ENCODE peak calls at places on chromosomes 7 and 10, in seven cellular contexts. K is IMR-90, Z is A549, H is Panc1, V is heart right ventricle, M is psoas muscle, P is right cardiac atrium. D is an unnamed sample.

GRCh38 chr10:127906548-127907377 is at the start of gene PTPRE:
- DNase-seq in H (no peak), P (peak), K (peak), V (peak), Z (peak), M (peak), D (peak)

GRCh38 chr10:107727762-107728317 is 563.3 kb upstream of the SORCS1 start:
- DNase-seq in V (no peak), K (peak), H (no peak), Z (no peak), P (no peak), M (no peak), D (no peak)

GRCh38 chr10:74165530-74165901 is 14.5 kb downstream of the ADK start:
- DNase-seq in M (no peak), H (no peak), V (no peak), Z (no peak), K (peak), P (no peak), D (no peak)

GRCh38 chr7:8105449-8106095 is 137.0 kb downstream of the GLCCI1 start:
- DNase-seq in Z (no peak), M (no peak), K (no peak), P (no peak), V (no peak), H (no peak), D (no peak)

GRCh38 chr10:97053285-97053684 is 132.5 kb downstream of the SLIT1 start:
- DNase-seq in M (no peak), H (no peak), K (no peak), Z (no peak), P (no peak), V (no peak), D (no peak)

GRCh38 chr7:151752816-151753600 is 123.9 kb downstream of the PRKAG2 start:
- DNase-seq in P (no peak), H (no peak), Z (no peak), K (peak), V (no peak), M (no peak), D (no peak)

GRCh38 chr7:36852017-36852416 is 127.7 kb upstream of the AOAH start:
- DNase-seq in H (no peak), P (no peak), M (no peak), V (no peak), K (no peak), Z (no peak), D (no peak)

GRCh38 chr10:61835069-61835908 is 66.2 kb upstream of the ARID5B start:
- DNase-seq in P (no peak), V (no peak), K (peak), H (no peak), Z (peak), M (no peak), D (no peak)

GRCh38 chr7:31122649-31123058 is 70.5 kb downstream of the ADCYAP1R1 start:
- DNase-seq in M (peak), V (peak), H (peak), P (peak), Z (peak), K (peak), D (peak)

GRCh38 chr7:158252081-158252836 is 335.4 kb downstream of the PTPRN2 start:
- DNase-seq in M (no peak), P (no peak), V (no peak), Z (no peak), K (no peak), H (no peak), D (no peak)

GRCh38 chr10:12144538-12144937 is 15.1 kb downstream of the SEC61A2 start:
- DNase-seq in H (no peak), M (no peak), V (no peak), K (no peak), P (no peak), Z (no peak), D (no peak)

GRCh38 chr7:29946428-29947186 is 43.0 kb downstream of the SCRN1 start:
- DNase-seq in H (no peak), M (no peak), K (no peak), Z (peak), V (no peak), P (peak), D (no peak)

GRCh38 chr10:108970016-108970415 is 953.3 kb downstream of the XPNPEP1 start:
- DNase-seq in Z (no peak), M (no peak), H (no peak), P (no peak), V (no peak), K (peak), D (no peak)

GRCh38 chr7:4131043-4131442 is 551.1 kb upstream of the FOXK1 start:
- DNase-seq in H (no peak), K (no peak), Z (no peak), V (no peak), M (no peak), P (no peak), D (no peak)

GRCh38 chr10:99945286-99945685 is 64.5 kb downstream of the DNMBP start:
- DNase-seq in M (peak), K (peak), P (no peak), V (no peak), Z (peak), H (no peak), D (peak)

GRCh38 chr7:112023282-112023681 is 182.9 kb downstream of the DOCK4 start:
- DNase-seq in M (no peak), P (no peak), Z (no peak), K (no peak), H (no peak), V (no peak), D (no peak)

GRCh38 chr7:46909601-46910051 is 672.3 kb downstream of the TNS3 start:
- DNase-seq in K (peak), P (no peak), Z (no peak), H (no peak), V (no peak), M (no peak), D (no peak)

GRCh38 chr7:142562688-142563087 is 186.6 kb upstream of the PRSS1 start:
- DNase-seq in M (no peak), H (no peak), P (no peak), K (no peak), Z (no peak), V (no peak), D (no peak)

GRCh38 chr10:114650831-114651230 is 7.2 kb downstream of the ABLIM1 start:
- DNase-seq in Z (no peak), P (no peak), V (no peak), H (no peak), K (no peak), M (no peak), D (no peak)

GRCh38 chr10:122310311-122311050 is 39.4 kb downstream of the BTBD16 start:
- DNase-seq in M (no peak), V (no peak), H (no peak), K (no peak), Z (peak), P (no peak), D (no peak)

GRCh38 chr7:54615-55014 is 137.8 kb upstream of the FAM20C start:
- DNase-seq in V (no peak), Z (no peak), M (no peak), K (no peak), H (no peak), P (no peak), D (no peak)

GRCh38 chr7:95886501-95887090 is 114.2 kb downstream of the DYNC1I1 start:
- DNase-seq in M (no peak), V (no peak), K (peak), Z (peak), H (no peak), P (no peak), D (no peak)

GRCh38 chr7:22935269-22935668 is 78.7 kb downstream of the HYCC1 start:
- DNase-seq in P (no peak), M (no peak), Z (no peak), K (peak), H (no peak), V (no peak), D (no peak)

GRCh38 chr10:95728535-95728934 is 27.4 kb upstream of the ENTPD1 start:
- DNase-seq in M (no peak), V (no peak), Z (no peak), K (peak), H (no peak), P (no peak), D (no peak)

GRCh38 chr10:44857363-44858016 is 53.6 kb upstream of the TMEM72 start:
- DNase-seq in Z (peak), M (peak), V (peak), P (peak), K (peak), H (no peak), D (peak)

GRCh38 chr7:98643232-98643985 is 26.3 kb downstream of the NPTX2 start:
- DNase-seq in H (no peak), M (no peak), P (no peak), V (no peak), Z (no peak), K (no peak), D (no peak)

GRCh38 chr10:50641636-50642035 is 17.9 kb upstream of the SGMS1 start:
- DNase-seq in M (no peak), P (no peak), K (no peak), H (no peak), V (no peak), Z (no peak), D (no peak)

GRCh38 chr10:67452892-67453291 is 243.1 kb downstream of the CTNNA3 start:
- DNase-seq in K (no peak), V (peak), M (no peak), P (no peak), H (no peak), Z (no peak), D (no peak)

GRCh38 chr7:1770331-1770730 is 100.3 kb downstream of the ELFN1 start:
- DNase-seq in K (no peak), Z (no peak), V (no peak), H (no peak), M (no peak), P (no peak), D (no peak)

GRCh38 chr7:21941570-21942224 is 4.0 kb downstream of the CDCA7L start:
- DNase-seq in V (no peak), M (no peak), K (peak), Z (no peak), H (no peak), P (no peak), D (no peak)

GRCh38 chr7:20269726-20270125 is 52.5 kb upstream of the MACC1 start:
- DNase-seq in Z (no peak), M (no peak), H (no peak), K (peak), P (no peak), V (no peak), D (no peak)

GRCh38 chr10:92914478-92915066 is 66.3 kb downstream of the EXOC6 start:
- DNase-seq in K (peak), H (peak), Z (peak), P (no peak), M (peak), V (no peak), D (peak)

GRCh38 chr7:87001214-87001613 is 58.2 kb downstream of the ELAPOR2 start:
- DNase-seq in H (no peak), V (no peak), P (no peak), M (no peak), K (no peak), Z (no peak), D (no peak)

DNA sequence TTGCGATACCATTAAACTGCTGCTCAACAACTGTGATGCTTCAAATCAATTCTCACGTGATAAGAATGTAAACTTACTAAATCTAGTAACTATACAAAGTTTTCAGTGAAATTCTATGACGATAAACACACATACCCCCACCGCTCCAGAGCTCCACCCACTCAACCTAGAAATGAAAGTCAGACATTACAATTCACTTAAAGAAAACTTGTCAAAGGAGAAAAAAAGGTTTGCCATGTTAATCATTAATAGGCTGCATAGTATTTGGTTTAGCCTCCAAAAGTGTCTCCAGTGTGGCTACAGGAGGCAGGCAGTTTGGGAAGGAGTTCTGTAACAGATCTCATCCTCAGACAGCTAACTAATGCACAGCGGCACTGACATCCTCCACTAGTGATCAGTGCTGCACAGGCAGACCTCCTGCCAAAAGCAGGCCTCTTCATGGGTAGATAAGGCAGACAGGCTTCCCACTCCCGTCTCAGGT is 3.1 kb downstream of the HERPUD2 start:
- DNase-seq in H (no peak), Z (no peak), M (no peak), P (no peak), V (no peak), K (peak), D (no peak)
- H3K4me3 ChIP-seq in H (no peak), Z (no peak), M (peak), P (peak), V (peak), K (peak), D (no peak)

GRCh38 chr7:100432053-100432452 is 2.4 kb downstream of the MEPCE start:
- DNase-seq in M (no peak), K (no peak), V (no peak), H (no peak), P (no peak), Z (no peak), D (no peak)
- H3K4me3 ChIP-seq in M (peak), K (no peak), V (no peak), H (peak), P (no peak), Z (no peak), D (no peak)

GRCh38 chr10:30396708-30397107 is 37.3 kb upstream of the MAP3K8 start:
- DNase-seq in V (no peak), H (no peak), Z (no peak), M (no peak), P (no peak), K (no peak), D (no peak)
- H3K4me3 ChIP-seq in V (no peak), H (no peak), Z (no peak), M (no peak), P (no peak), K (no peak), D (no peak)

GRCh38 chr10:71742301-71743098 is 22.9 kb upstream of the C10orf105 start:
- DNase-seq in H (no peak), K (no peak), P (no peak), M (no peak), Z (no peak), V (no peak), D (no peak)

GRCh38 chr10:71740069-71740468 is 20.5 kb upstream of the C10orf105 start:
- DNase-seq in P (peak), Z (no peak), H (no peak), V (no peak), M (no peak), K (peak), D (no peak)

GRCh38 chr10:71741671-71742070 is 22.1 kb upstream of the C10orf105 start:
- DNase-seq in V (no peak), Z (no peak), H (no peak), P (peak), M (no peak), K (no peak), D (no peak)

GRCh38 chr10:71739368-71739900 is 19.9 kb upstream of the C10orf105 start:
- DNase-seq in H (no peak), M (no peak), K (no peak), Z (no peak), P (no peak), V (no peak), D (no peak)

GRCh38 chr10:71741029-71741428 is 21.5 kb upstream of the C10orf105 start:
- DNase-seq in H (no peak), Z (no peak), M (no peak), P (no peak), V (no peak), K (no peak), D (no peak)
- H3K4me3 ChIP-seq in H (no peak), Z (no peak), M (no peak), P (no peak), V (no peak), K (no peak), D (no peak)

GRCh38 chr7:117323877-117324699 is 1.2 kb upstream of the WNT2 start:
- DNase-seq in P (peak), K (peak), Z (no peak), H (no peak), M (peak), V (peak), D (peak)
- H3K4me3 ChIP-seq in P (peak), K (peak), Z (peak), H (peak), M (peak), V (peak), D (peak)

GRCh38 chr7:139830292-139830691 is 1.2 kb downstream of the TBXAS1 start:
- DNase-seq in P (no peak), K (no peak), H (no peak), Z (no peak), M (no peak), V (no peak), D (no peak)
- H3K4me3 ChIP-seq in P (peak), K (no peak), H (no peak), Z (no peak), M (peak), V (peak), D (no peak)

D was measured in uterus.